ENCODE peak calls at places on chromosomes 4 and X, in nine cellular contexts. Q, H, V, Z, S, L, A, X and U are unnamed samples.

GRCh38 chr4:42871685-42872271 is 20.7 kb upstream of the GRXCR1 start:
- DNase-seq in X (no peak), H (no peak), Z (no peak), Q (no peak), L (no peak), A (no peak), V (no peak), S (no peak), U (no peak)

GRCh38 chrX:97740044-97740443 is 856.3 kb downstream of the RPA4 start:
- DNase-seq in A (no peak), X (no peak), S (no peak), Z (no peak), V (peak), H (no peak), L (no peak), Q (no peak), U (no peak)

GRCh38 chrX:24005028-24005427 is 22.0 kb downstream of the KLHL15 start:
- DNase-seq in H (no peak), V (no peak), Q (no peak), A (no peak), L (no peak), X (no peak), S (no peak), Z (no peak), U (no peak)

GRCh38 chr4:145066063-145066501 is 31.9 kb downstream of the ANAPC10 start:
- DNase-seq in X (no peak), H (no peak), A (no peak), Q (no peak), L (no peak), V (peak), Z (no peak), S (no peak), U (no peak)

GRCh38 chr4:184459413-184459812 is 14.9 kb downstream of the IRF2 start:
- DNase-seq in Z (peak), X (no peak), H (no peak), A (no peak), L (no peak), S (peak), V (peak), Q (peak), U (no peak)

GRCh38 chrX:123408856-123409737 is 225.0 kb downstream of the GRIA3 start:
- DNase-seq in V (no peak), A (no peak), Z (no peak), S (no peak), H (no peak), Q (peak), L (no peak), X (no peak), U (no peak)

GRCh38 chrX:38006283-38006682 is at the start of gene SYTL5:
- DNase-seq in L (no peak), X (no peak), Z (no peak), H (no peak), S (no peak), A (no peak), V (peak), Q (no peak), U (no peak)

GRCh38 chrX:150074175-150074574 is 135.9 kb upstream of the EOLA2 start:
- DNase-seq in X (no peak), A (no peak), S (no peak), H (no peak), L (no peak), Q (peak), V (no peak), Z (peak), U (no peak)

GRCh38 chr4:186722856-186723206 is 825 bp downstream of the FAT1 start:
- DNase-seq in Q (no peak), H (no peak), S (no peak), Z (no peak), A (no peak), X (no peak), V (no peak), L (no peak), U (no peak)

GRCh38 chrX:44975666-44976263 is 102.8 kb downstream of the KDM6A start:
- DNase-seq in Z (peak), L (no peak), V (no peak), X (no peak), A (no peak), S (no peak), H (no peak), Q (peak), U (no peak)

GRCh38 chrX:16491461-16491860 is 158.5 kb upstream of the S100G start:
- DNase-seq in X (no peak), S (no peak), A (no peak), Z (no peak), V (no peak), L (no peak), Q (no peak), H (no peak), U (no peak)

GRCh38 chr4:52984469-52984868 is 122.4 kb downstream of the RASL11B start:
- DNase-seq in X (no peak), A (no peak), S (no peak), Q (peak), V (no peak), Z (peak), H (peak), L (no peak), U (no peak)

GRCh38 chr4:7581477-7581876 is 146.7 kb upstream of the PSAPL1 start:
- DNase-seq in A (peak), H (no peak), Q (no peak), S (no peak), Z (peak), L (no peak), V (no peak), X (peak), U (no peak)

GRCh38 chr4:44447563-44448504 is 775 bp downstream of the KCTD8 start:
- DNase-seq in Z (no peak), A (peak), X (peak), H (no peak), L (peak), Q (no peak), S (no peak), V (no peak), U (no peak)

GRCh38 chr4:125313497-125313896 is 1.3 kb upstream of the FAT4 start:
- DNase-seq in S (peak), L (peak), V (peak), X (peak), Z (peak), H (peak), A (peak), Q (peak), U (no peak)

GRCh38 chr4:111748157-111748556 is 397.1 kb upstream of the FAM241A start:
- DNase-seq in L (no peak), S (no peak), Q (no peak), Z (no peak), H (no peak), A (no peak), X (no peak), V (no peak), U (no peak)

GRCh38 chr4:155478336-155478825 is 101.6 kb upstream of the MAP9 start:
- DNase-seq in Q (peak), H (no peak), X (no peak), S (peak), V (no peak), A (no peak), L (no peak), Z (peak), U (no peak)

GRCh38 chr4:109574931-109575804 is 15.1 kb downstream of the MCUB start:
- DNase-seq in H (no peak), V (no peak), S (no peak), Q (no peak), A (no peak), X (no peak), Z (no peak), L (no peak), U (no peak)

GRCh38 chr4:168557658-168558057 is 60.8 kb downstream of the PALLD start:
- DNase-seq in L (no peak), A (no peak), Z (no peak), Q (peak), V (no peak), H (no peak), S (no peak), X (no peak), U (no peak)

GRCh38 chr4:72767903-72768817 is 199.1 kb upstream of the ADAMTS3 start:
- DNase-seq in Q (peak), A (no peak), H (no peak), V (peak), L (no peak), S (no peak), X (no peak), Z (peak), U (no peak)

GRCh38 chr4:79334341-79334740 is 8.5 kb upstream of the NAA11 start:
- DNase-seq in A (no peak), S (no peak), Z (no peak), V (no peak), H (no peak), L (no peak), Q (no peak), X (no peak), U (no peak)

GRCh38 chrX:39171686-39172085 is 370.4 kb downstream of the MID1IP1 start:
- DNase-seq in L (no peak), Q (no peak), V (no peak), A (no peak), X (no peak), H (no peak), S (no peak), Z (no peak), U (no peak)

GRCh38 chr4:8278421-8279287 is 9.1 kb downstream of the HTRA3 start:
- DNase-seq in H (no peak), X (no peak), L (peak), A (peak), Q (peak), Z (peak), V (peak), S (peak), U (no peak)

GRCh38 chrX:19063030-19063429 is 59.2 kb downstream of the ADGRG2 start:
- DNase-seq in X (no peak), L (no peak), V (no peak), S (no peak), A (no peak), Q (peak), Z (peak), H (no peak), U (no peak)

GRCh38 chrX:13711141-13711540 is 22.2 kb downstream of the RAB9A start:
- DNase-seq in S (no peak), L (no peak), Q (no peak), X (no peak), A (no peak), H (no peak), Z (no peak), V (no peak), U (no peak)

GRCh38 chr4:163048447-163048846 is 118.2 kb downstream of the NAF1 start:
- DNase-seq in Z (peak), S (peak), A (peak), H (no peak), Q (peak), V (peak), X (peak), L (no peak), U (no peak)

GRCh38 chrX:119573840-119574393 is 446 bp upstream of the UBE2A start:
- DNase-seq in Q (peak), H (no peak), V (peak), L (no peak), X (no peak), S (peak), Z (peak), A (no peak), U (no peak)

GRCh38 chr4:157291071-157291470 is 70.5 kb downstream of the GRIA2 start:
- DNase-seq in S (peak), A (no peak), V (peak), Z (no peak), X (no peak), H (no peak), L (no peak), Q (peak), U (no peak)

GRCh38 chr4:128427832-128428366 is 140.3 kb upstream of the PGRMC2 start:
- DNase-seq in X (no peak), A (no peak), H (no peak), L (peak), V (peak), S (peak), Q (peak), Z (peak), U (no peak)

GRCh38 chrX:68748030-68748429 is 80.8 kb upstream of the EFNB1 start:
- DNase-seq in X (no peak), H (no peak), A (no peak), V (no peak), Q (no peak), L (no peak), Z (no peak), S (no peak), U (no peak)

GRCh38 chrX:23008431-23009099 is 8.8 kb downstream of the DDX53 start:
- DNase-seq in V (peak), X (no peak), A (no peak), Q (peak), Z (peak), L (no peak), S (peak), H (no peak), U (no peak)

GRCh38 chr4:4995866-4996265 is 23.4 kb downstream of the CYTL1 start:
- DNase-seq in Z (no peak), S (no peak), X (no peak), L (no peak), V (peak), A (no peak), H (no peak), Q (no peak), U (no peak)